ENCODE peak calls at places on chromosomes 13 and 19, in five cellular contexts. W, T, K, I and E are unnamed samples.

GRCh38 chr13:97568850-97569249 is 134.9 kb downstream of the RAP2A start:
- ATAC-seq in W (no peak), T (peak), K (peak), I (no peak), E (no peak)

GRCh38 chr13:86725105-86725504 is 925.9 kb upstream of the SLITRK6 start:
- ATAC-seq in W (no peak), T (no peak), K (no peak), I (no peak), E (no peak)

GRCh38 chr13:43094901-43095300 is 71.5 kb downstream of the DNAJC15 start:
- ATAC-seq in W (peak), T (no peak), K (no peak), I (no peak), E (peak)

GRCh38 chr13:54162069-54162468 is 1133.5 kb downstream of the OLFM4 start:
- ATAC-seq in W (no peak), T (no peak), K (no peak), I (no peak), E (no peak)

GRCh38 chr13:99834246-99834645 is 137.3 kb downstream of the ZIC5 start:
- ATAC-seq in W (no peak), T (no peak), K (no peak), I (no peak), E (no peak)

GRCh38 chr19:43132696-43133095 is 50.2 kb upstream of the PSG2 start:
- ATAC-seq in W (no peak), T (no peak), K (no peak), I (no peak), E (no peak)

GRCh38 chr19:2962018-2962670 is 15.2 kb upstream of the TLE6 start:
- ATAC-seq in W (peak), T (peak), K (peak), I (peak), E (peak)

GRCh38 chr19:16363133-16363851 is 38.7 kb downstream of the KLF2 start:
- ATAC-seq in W (no peak), T (peak), K (peak), I (no peak), E (no peak)

GRCh38 chr19:42267644-42268141 is 1.4 kb upstream of the CIC start:
- ATAC-seq in W (no peak), T (no peak), K (no peak), I (no peak), E (no peak)

GRCh38 chr13:28743499-28744083 is 24.8 kb upstream of the SLC46A3 start:
- ATAC-seq in W (no peak), T (no peak), K (no peak), I (no peak), E (no peak)

GRCh38 chr13:67095621-67096020 is 134.5 kb downstream of the PCDH9 start:
- ATAC-seq in W (no peak), T (no peak), K (no peak), I (no peak), E (no peak)

GRCh38 chr13:26541678-26542553 is 15.6 kb upstream of the WASF3 start:
- ATAC-seq in W (no peak), T (no peak), K (no peak), I (no peak), E (no peak)

GRCh38 chr13:113589251-113589960 is 4.9 kb downstream of the TFDP1 start:
- ATAC-seq in W (no peak), T (no peak), K (no peak), I (no peak), E (no peak)

GRCh38 chr13:61727714-61728275 is 312.1 kb upstream of the PCDH20 start:
- ATAC-seq in W (no peak), T (no peak), K (no peak), I (no peak), E (no peak)

GRCh38 chr13:101090287-101090686 is 326.0 kb downstream of the NALCN start:
- ATAC-seq in W (no peak), T (no peak), K (no peak), I (no peak), E (peak)

GRCh38 chr13:113763961-113764792 is 5.2 kb downstream of the TMEM255B start:
- ATAC-seq in W (no peak), T (no peak), K (no peak), I (no peak), E (no peak)

GRCh38 chr13:95485045-95485517 is 67.4 kb upstream of the CLDN10 start:
- ATAC-seq in W (no peak), T (peak), K (peak), I (no peak), E (peak)

GRCh38 chr13:41917641-41918040 is 43.3 kb downstream of the VWA8 start:
- ATAC-seq in W (peak), T (no peak), K (no peak), I (peak), E (peak)

GRCh38 chr13:22369090-22369489 is 698.2 kb downstream of the FGF9 start:
- ATAC-seq in W (no peak), T (no peak), K (no peak), I (no peak), E (no peak)

GRCh38 chr19:55069137-55069858 is 6.3 kb upstream of the RDH13 start:
- ATAC-seq in W (peak), T (peak), K (peak), I (peak), E (peak)

GRCh38 chr13:40170982-40171381 is 495.5 kb downstream of the FOXO1 start:
- ATAC-seq in W (peak), T (no peak), K (no peak), I (no peak), E (peak)

GRCh38 chr19:21902596-21902995 is 66.6 kb upstream of the ZNF43 start:
- ATAC-seq in W (no peak), T (no peak), K (no peak), I (no peak), E (no peak)